ENCODE peak calls at places on chromosome 2, in nine cellular contexts. One of them, this sample, is unnamed.

GRCh38 chr2:213682276-213682675 is 398.0 kb downstream of the SPAG16 start:
- DNase-seq in left ventricle myocardium inferior: no peak
- DNase-seq in CD4-positive, alpha-beta T cell: no peak
- DNase-seq in NCI-H1436: no peak
- DNase-seq in HFFc6: no peak
- DNase-seq in GM04504: no peak
- DNase-seq in RPMI7951: no peak
- DNase-seq in T-cell: no peak
- DNase-seq in hippocampal formation: no peak
- DNase-seq in this sample: no peak

GRCh38 chr2:73095910-73096309 is 16.8 kb downstream of the RAB11FIP5 start:
- DNase-seq in RPMI7951: no peak
- DNase-seq in HFFc6: no peak
- DNase-seq in GM04504: no peak
- DNase-seq in hippocampal formation: no peak
- DNase-seq in NCI-H1436: no peak
- DNase-seq in T-cell: no peak
- DNase-seq in CD4-positive, alpha-beta T cell: no peak
- DNase-seq in left ventricle myocardium inferior: no peak
- DNase-seq in this sample: no peak

GRCh38 chr2:27621524-27621923 is 7.3 kb downstream of the CCDC121 start:
- DNase-seq in RPMI7951: no peak
- DNase-seq in T-cell: no peak
- DNase-seq in HFFc6: no peak
- DNase-seq in hippocampal formation: no peak
- DNase-seq in NCI-H1436: no peak
- DNase-seq in CD4-positive, alpha-beta T cell: no peak
- DNase-seq in GM04504: no peak
- DNase-seq in left ventricle myocardium inferior: no peak
- DNase-seq in this sample: no peak

GRCh38 chr2:54099834-54100595 is 15.4 kb upstream of the ACYP2 start:
- DNase-seq in NCI-H1436: no peak
- DNase-seq in hippocampal formation: no peak
- DNase-seq in GM04504: no peak
- DNase-seq in T-cell: no peak
- DNase-seq in RPMI7951: no peak
- DNase-seq in CD4-positive, alpha-beta T cell: no peak
- DNase-seq in HFFc6: no peak
- DNase-seq in left ventricle myocardium inferior: no peak
- DNase-seq in this sample: no peak

GRCh38 chr2:144331652-144332355 is 188.1 kb downstream of the ZEB2 start:
- DNase-seq in T-cell: peak
- DNase-seq in RPMI7951: no peak
- DNase-seq in GM04504: no peak
- DNase-seq in hippocampal formation: peak
- DNase-seq in left ventricle myocardium inferior: no peak
- DNase-seq in CD4-positive, alpha-beta T cell: peak
- DNase-seq in HFFc6: peak
- DNase-seq in NCI-H1436: no peak
- DNase-seq in this sample: peak

GRCh38 chr2:209977386-209978239 is 24.8 kb upstream of the RPE start:
- DNase-seq in RPMI7951: peak
- DNase-seq in hippocampal formation: no peak
- DNase-seq in CD4-positive, alpha-beta T cell: no peak
- DNase-seq in GM04504: peak
- DNase-seq in left ventricle myocardium inferior: no peak
- DNase-seq in NCI-H1436: peak
- DNase-seq in HFFc6: peak
- DNase-seq in T-cell: no peak
- DNase-seq in this sample: peak

GRCh38 chr2:73561422-73561821 is 80.8 kb downstream of the NAT8 start:
- DNase-seq in hippocampal formation: no peak
- DNase-seq in GM04504: no peak
- DNase-seq in left ventricle myocardium inferior: no peak
- DNase-seq in RPMI7951: no peak
- DNase-seq in CD4-positive, alpha-beta T cell: no peak
- DNase-seq in NCI-H1436: no peak
- DNase-seq in HFFc6: no peak
- DNase-seq in T-cell: no peak
- DNase-seq in this sample: no peak

GRCh38 chr2:112480540-112481049 is 1.4 kb upstream of the TTL start:
- DNase-seq in hippocampal formation: no peak
- DNase-seq in RPMI7951: no peak
- DNase-seq in CD4-positive, alpha-beta T cell: no peak
- DNase-seq in HFFc6: no peak
- DNase-seq in left ventricle myocardium inferior: no peak
- DNase-seq in T-cell: peak
- DNase-seq in NCI-H1436: no peak
- DNase-seq in GM04504: no peak
- DNase-seq in this sample: peak

GRCh38 chr2:73896362-73897239 is 3.8 kb downstream of the ACTG2 start:
- DNase-seq in left ventricle myocardium inferior: no peak
- DNase-seq in NCI-H1436: no peak
- DNase-seq in CD4-positive, alpha-beta T cell: no peak
- DNase-seq in HFFc6: peak
- DNase-seq in T-cell: peak
- DNase-seq in RPMI7951: peak
- DNase-seq in GM04504: peak
- DNase-seq in hippocampal formation: no peak
- DNase-seq in this sample: no peak

GRCh38 chr2:100924520-100925451 is 77.3 kb upstream of the RPL31 start:
- DNase-seq in GM04504: peak
- DNase-seq in CD4-positive, alpha-beta T cell: peak
- DNase-seq in T-cell: no peak
- DNase-seq in HFFc6: peak
- DNase-seq in left ventricle myocardium inferior: no peak
- DNase-seq in RPMI7951: peak
- DNase-seq in hippocampal formation: no peak
- DNase-seq in NCI-H1436: no peak
- DNase-seq in this sample: peak

GRCh38 chr2:178193496-178193822 is 853 bp upstream of the OSBPL6 start:
- DNase-seq in RPMI7951: no peak
- DNase-seq in hippocampal formation: no peak
- DNase-seq in NCI-H1436: no peak
- DNase-seq in CD4-positive, alpha-beta T cell: no peak
- DNase-seq in T-cell: no peak
- DNase-seq in GM04504: no peak
- DNase-seq in left ventricle myocardium inferior: no peak
- DNase-seq in HFFc6: no peak
- DNase-seq in this sample: no peak

GRCh38 chr2:38174646-38175096 is 98.7 kb upstream of the CYP1B1 start:
- DNase-seq in left ventricle myocardium inferior: no peak
- DNase-seq in GM04504: peak
- DNase-seq in HFFc6: peak
- DNase-seq in T-cell: no peak
- DNase-seq in RPMI7951: peak
- DNase-seq in CD4-positive, alpha-beta T cell: no peak
- DNase-seq in hippocampal formation: no peak
- DNase-seq in NCI-H1436: no peak
- DNase-seq in this sample: no peak